ENCODE peak calls at places on chromosomes 7 and 10, in ten cellular contexts. W is A549; X is occipital lobe; B is choroid plexus epithelial cell; K is NB4; M is germinal center; T is stimulated activated CD4-positive, alpha-beta T cell treated with anti-CD3 and anti-CD28 coated beads, Interleukin-15, amount 100 ng/mL, for 1 hour; G is MCF 10A; Y is spleen; P is NCI-H510A treated with DMSO at 0.1 percent for 48 hours. C is an unnamed sample.

GRCh38 chr7:16421333-16422099 is at the start of gene CRPPA:
- DNase-seq in W (no peak), X (peak; percentile 52), B (peak; percentile 55), K (peak; percentile 77), M (peak; percentile 27), T (no peak), G (peak; percentile 62), Y (peak; percentile 84), P (peak; percentile 52), C (no peak)

GRCh38 chr10:75102830-75103673 is 8.4 kb upstream of the SAMD8 start:
- DNase-seq in W (no peak), X (no peak), B (no peak), K (no peak), M (no peak), T (no peak), G (no peak), Y (no peak), P (no peak), C (no peak)

GRCh38 chr10:119614686-119615085 is 17.9 kb upstream of the TIAL1 start:
- DNase-seq in W (no peak), X (no peak), B (peak; percentile 13), K (no peak), M (no peak), T (no peak), G (no peak), Y (peak; percentile 45), P (no peak), C (no peak)

GRCh38 chr7:128410092-128410665 is 397 bp upstream of the IMPDH1 start:
- DNase-seq in W (peak; percentile 71), X (peak; percentile 70), B (peak; percentile 94), K (peak; percentile 94), M (no peak), T (no peak), G (peak; percentile 80), Y (peak; percentile 92), P (peak; percentile 47), C (peak; percentile 79)

GRCh38 chr10:110498087-110498981 is 627 bp downstream of the DUSP5 start:
- DNase-seq in W (no peak), X (no peak), B (peak; percentile 70), K (peak; percentile 69), M (peak; percentile 33), T (peak; percentile 23), G (peak; percentile 52), Y (peak; percentile 93), P (no peak), C (peak; percentile 45)

GRCh38 chr7:135224027-135224426 is 9.6 kb upstream of the STRA8 start:
- DNase-seq in W (no peak), X (no peak), B (no peak), K (peak; percentile 45), M (no peak), T (no peak), G (no peak), Y (no peak), P (no peak), C (no peak)

GRCh38 chr7:50304158-50304910 is at the start of gene IKZF1:
- DNase-seq in W (no peak), X (no peak), B (no peak), K (peak; percentile 99), M (peak; percentile 44), T (peak; percentile 40), G (no peak), Y (peak; percentile 96), P (peak; percentile 11), C (no peak)

GRCh38 chr7:44827567-44827966 is 20.3 kb downstream of the H2AZ2 start:
- DNase-seq in W (no peak), X (no peak), B (no peak), K (no peak), M (no peak), T (no peak), G (no peak), Y (peak; percentile 8), P (no peak), C (no peak)

GRCh38 chr10:78178940-78179339 is 145.3 kb downstream of the RPS24 start:
- DNase-seq in W (no peak), X (no peak), B (peak; percentile 27), K (no peak), M (no peak), T (no peak), G (peak; percentile 65), Y (no peak), P (no peak), C (no peak)

C was measured in NCI-H146.